ENCODE peak calls at places on chromosomes 6 and 20, in four cellular contexts. One of them, this sample, is unnamed.

GRCh38 chr6:170473226-170473789 is 79.8 kb downstream of the PSMB1 start:
- DNase-seq in stimulated activated CD4-positive, alpha-beta T cell treated with anti-CD3 and anti-CD28 coated beads, Interleukin-12 subunit alpha, Interleukin-12 subunit beta, amount 100 ng/mL, for 4 hours: no peak
- DNase-seq in adrenal gland: no peak
- DNase-seq in lower lobe of right lung: no peak
- DNase-seq in this sample: no peak

GRCh38 chr6:159691133-159691962 is 1.7 kb downstream of the SOD2 start:
- DNase-seq in stimulated activated CD4-positive, alpha-beta T cell treated with anti-CD3 and anti-CD28 coated beads, Interleukin-12 subunit alpha, Interleukin-12 subunit beta, amount 100 ng/mL, for 4 hours: no peak
- DNase-seq in lower lobe of right lung: no peak
- DNase-seq in adrenal gland: no peak
- DNase-seq in this sample: no peak

GRCh38 chr6:152952866-152953509 is 29.9 kb downstream of the FBXO5 start:
- DNase-seq in adrenal gland: no peak
- DNase-seq in stimulated activated CD4-positive, alpha-beta T cell treated with anti-CD3 and anti-CD28 coated beads, Interleukin-12 subunit alpha, Interleukin-12 subunit beta, amount 100 ng/mL, for 4 hours: no peak
- DNase-seq in lower lobe of right lung: no peak
- DNase-seq in this sample: no peak

GRCh38 chr6:111030008-111031006 is 48.5 kb downstream of the RPF2 start:
- DNase-seq in adrenal gland: no peak
- DNase-seq in lower lobe of right lung: peak
- DNase-seq in stimulated activated CD4-positive, alpha-beta T cell treated with anti-CD3 and anti-CD28 coated beads, Interleukin-12 subunit alpha, Interleukin-12 subunit beta, amount 100 ng/mL, for 4 hours: no peak
- DNase-seq in this sample: no peak

GRCh38 chr6:98832282-98833100 is 1.9 kb upstream of the POU3F2 start:
- DNase-seq in adrenal gland: no peak
- DNase-seq in stimulated activated CD4-positive, alpha-beta T cell treated with anti-CD3 and anti-CD28 coated beads, Interleukin-12 subunit alpha, Interleukin-12 subunit beta, amount 100 ng/mL, for 4 hours: no peak
- DNase-seq in lower lobe of right lung: no peak
- DNase-seq in this sample: no peak

GRCh38 chr6:28710466-28711191 is 184.9 kb downstream of the GPX5 start:
- DNase-seq in stimulated activated CD4-positive, alpha-beta T cell treated with anti-CD3 and anti-CD28 coated beads, Interleukin-12 subunit alpha, Interleukin-12 subunit beta, amount 100 ng/mL, for 4 hours: no peak
- DNase-seq in adrenal gland: no peak
- DNase-seq in lower lobe of right lung: no peak
- DNase-seq in this sample: no peak

GRCh38 chr6:111767752-111768430 is 105.4 kb downstream of the FYN start:
- DNase-seq in lower lobe of right lung: no peak
- DNase-seq in adrenal gland: no peak
- DNase-seq in stimulated activated CD4-positive, alpha-beta T cell treated with anti-CD3 and anti-CD28 coated beads, Interleukin-12 subunit alpha, Interleukin-12 subunit beta, amount 100 ng/mL, for 4 hours: no peak
- DNase-seq in this sample: no peak

GRCh38 chr6:7673063-7673536 is 52.8 kb upstream of the BMP6 start:
- DNase-seq in adrenal gland: no peak
- DNase-seq in stimulated activated CD4-positive, alpha-beta T cell treated with anti-CD3 and anti-CD28 coated beads, Interleukin-12 subunit alpha, Interleukin-12 subunit beta, amount 100 ng/mL, for 4 hours: no peak
- DNase-seq in lower lobe of right lung: peak
- DNase-seq in this sample: no peak

GRCh38 chr6:47130086-47130485 is 88.0 kb upstream of the ADGRF1 start:
- DNase-seq in adrenal gland: no peak
- DNase-seq in lower lobe of right lung: no peak
- DNase-seq in stimulated activated CD4-positive, alpha-beta T cell treated with anti-CD3 and anti-CD28 coated beads, Interleukin-12 subunit alpha, Interleukin-12 subunit beta, amount 100 ng/mL, for 4 hours: no peak
- DNase-seq in this sample: no peak

GRCh38 chr6:130421567-130421966 is 55.8 kb downstream of the TMEM200A start:
- DNase-seq in stimulated activated CD4-positive, alpha-beta T cell treated with anti-CD3 and anti-CD28 coated beads, Interleukin-12 subunit alpha, Interleukin-12 subunit beta, amount 100 ng/mL, for 4 hours: no peak
- DNase-seq in adrenal gland: no peak
- DNase-seq in lower lobe of right lung: no peak
- DNase-seq in this sample: no peak

GRCh38 chr6:106974337-106974998 is at the start of gene CD24:
- DNase-seq in adrenal gland: peak
- DNase-seq in lower lobe of right lung: peak
- DNase-seq in stimulated activated CD4-positive, alpha-beta T cell treated with anti-CD3 and anti-CD28 coated beads, Interleukin-12 subunit alpha, Interleukin-12 subunit beta, amount 100 ng/mL, for 4 hours: peak
- DNase-seq in this sample: no peak

GRCh38 chr6:136334465-136334846 is 44.8 kb upstream of the BCLAF1 start:
- DNase-seq in stimulated activated CD4-positive, alpha-beta T cell treated with anti-CD3 and anti-CD28 coated beads, Interleukin-12 subunit alpha, Interleukin-12 subunit beta, amount 100 ng/mL, for 4 hours: no peak
- DNase-seq in adrenal gland: no peak
- DNase-seq in lower lobe of right lung: no peak
- DNase-seq in this sample: no peak

GRCh38 chr6:111122458-111123286 is 35.4 kb downstream of the SLC16A10 start:
- DNase-seq in adrenal gland: no peak
- DNase-seq in lower lobe of right lung: no peak
- DNase-seq in stimulated activated CD4-positive, alpha-beta T cell treated with anti-CD3 and anti-CD28 coated beads, Interleukin-12 subunit alpha, Interleukin-12 subunit beta, amount 100 ng/mL, for 4 hours: no peak
- DNase-seq in this sample: no peak

GRCh38 chr20:9837634-9838033 is 1.2 kb downstream of the PAK5 start:
- DNase-seq in stimulated activated CD4-positive, alpha-beta T cell treated with anti-CD3 and anti-CD28 coated beads, Interleukin-12 subunit alpha, Interleukin-12 subunit beta, amount 100 ng/mL, for 4 hours: no peak
- DNase-seq in adrenal gland: no peak
- DNase-seq in lower lobe of right lung: no peak
- DNase-seq in this sample: no peak

GRCh38 chr6:131831392-131831791 is 23.6 kb downstream of the ENPP1 start:
- DNase-seq in lower lobe of right lung: no peak
- DNase-seq in adrenal gland: no peak
- DNase-seq in stimulated activated CD4-positive, alpha-beta T cell treated with anti-CD3 and anti-CD28 coated beads, Interleukin-12 subunit alpha, Interleukin-12 subunit beta, amount 100 ng/mL, for 4 hours: no peak
- DNase-seq in this sample: no peak

GRCh38 chr6:85035769-85036168 is 271.4 kb upstream of the TBX18 start:
- DNase-seq in adrenal gland: no peak
- DNase-seq in lower lobe of right lung: no peak
- DNase-seq in stimulated activated CD4-positive, alpha-beta T cell treated with anti-CD3 and anti-CD28 coated beads, Interleukin-12 subunit alpha, Interleukin-12 subunit beta, amount 100 ng/mL, for 4 hours: no peak
- DNase-seq in this sample: no peak

GRCh38 chr6:64520050-64520449 is 884.4 kb downstream of the PHF3 start:
- DNase-seq in adrenal gland: no peak
- DNase-seq in stimulated activated CD4-positive, alpha-beta T cell treated with anti-CD3 and anti-CD28 coated beads, Interleukin-12 subunit alpha, Interleukin-12 subunit beta, amount 100 ng/mL, for 4 hours: no peak
- DNase-seq in lower lobe of right lung: no peak
- DNase-seq in this sample: no peak

GRCh38 chr6:82878812-82879211 is 186.8 kb downstream of the UBE3D start:
- DNase-seq in adrenal gland: no peak
- DNase-seq in lower lobe of right lung: no peak
- DNase-seq in stimulated activated CD4-positive, alpha-beta T cell treated with anti-CD3 and anti-CD28 coated beads, Interleukin-12 subunit alpha, Interleukin-12 subunit beta, amount 100 ng/mL, for 4 hours: no peak
- DNase-seq in this sample: no peak

GRCh38 chr6:110495949-110496348 is 19.5 kb upstream of the SLC22A16 start:
- DNase-seq in stimulated activated CD4-positive, alpha-beta T cell treated with anti-CD3 and anti-CD28 coated beads, Interleukin-12 subunit alpha, Interleukin-12 subunit beta, amount 100 ng/mL, for 4 hours: no peak
- DNase-seq in lower lobe of right lung: no peak
- DNase-seq in adrenal gland: no peak
- DNase-seq in this sample: no peak

GRCh38 chr20:53706511-53707031 is 112.9 kb upstream of the ZNF217 start:
- DNase-seq in stimulated activated CD4-positive, alpha-beta T cell treated with anti-CD3 and anti-CD28 coated beads, Interleukin-12 subunit alpha, Interleukin-12 subunit beta, amount 100 ng/mL, for 4 hours: no peak
- DNase-seq in adrenal gland: no peak
- DNase-seq in lower lobe of right lung: no peak
- DNase-seq in this sample: no peak

GRCh38 chr20:61566691-61567090 is 314.6 kb downstream of the CDH4 start:
- DNase-seq in lower lobe of right lung: peak
- DNase-seq in stimulated activated CD4-positive, alpha-beta T cell treated with anti-CD3 and anti-CD28 coated beads, Interleukin-12 subunit alpha, Interleukin-12 subunit beta, amount 100 ng/mL, for 4 hours: no peak
- DNase-seq in adrenal gland: no peak
- DNase-seq in this sample: no peak

GRCh38 chr6:24945046-24945445 is 9.3 kb upstream of the RIPOR2 start:
- DNase-seq in stimulated activated CD4-positive, alpha-beta T cell treated with anti-CD3 and anti-CD28 coated beads, Interleukin-12 subunit alpha, Interleukin-12 subunit beta, amount 100 ng/mL, for 4 hours: no peak
- DNase-seq in adrenal gland: no peak
- DNase-seq in lower lobe of right lung: no peak
- DNase-seq in this sample: no peak

GRCh38 chr6:34544776-34545471 is 11.2 kb downstream of the SPDEF start:
- DNase-seq in lower lobe of right lung: no peak
- DNase-seq in adrenal gland: no peak
- DNase-seq in stimulated activated CD4-positive, alpha-beta T cell treated with anti-CD3 and anti-CD28 coated beads, Interleukin-12 subunit alpha, Interleukin-12 subunit beta, amount 100 ng/mL, for 4 hours: no peak
- DNase-seq in this sample: no peak

GRCh38 chr6:44470746-44471145 is 83.2 kb downstream of the CDC5L start:
- DNase-seq in lower lobe of right lung: no peak
- DNase-seq in stimulated activated CD4-positive, alpha-beta T cell treated with anti-CD3 and anti-CD28 coated beads, Interleukin-12 subunit alpha, Interleukin-12 subunit beta, amount 100 ng/mL, for 4 hours: no peak
- DNase-seq in adrenal gland: no peak
- DNase-seq in this sample: no peak

GRCh38 chr6:34904990-34905613 is 16.0 kb downstream of the ANKS1A start:
- DNase-seq in adrenal gland: no peak
- DNase-seq in stimulated activated CD4-positive, alpha-beta T cell treated with anti-CD3 and anti-CD28 coated beads, Interleukin-12 subunit alpha, Interleukin-12 subunit beta, amount 100 ng/mL, for 4 hours: no peak
- DNase-seq in lower lobe of right lung: no peak
- DNase-seq in this sample: no peak

GRCh38 chr6:145076110-145076841 is 659.0 kb downstream of the EPM2A start:
- DNase-seq in adrenal gland: no peak
- DNase-seq in lower lobe of right lung: no peak
- DNase-seq in stimulated activated CD4-positive, alpha-beta T cell treated with anti-CD3 and anti-CD28 coated beads, Interleukin-12 subunit alpha, Interleukin-12 subunit beta, amount 100 ng/mL, for 4 hours: no peak
- DNase-seq in this sample: no peak

GRCh38 chr20:40673442-40673841 is 15.6 kb downstream of the MAFB start:
- DNase-seq in stimulated activated CD4-positive, alpha-beta T cell treated with anti-CD3 and anti-CD28 coated beads, Interleukin-12 subunit alpha, Interleukin-12 subunit beta, amount 100 ng/mL, for 4 hours: no peak
- DNase-seq in lower lobe of right lung: no peak
- DNase-seq in adrenal gland: no peak
- DNase-seq in this sample: no peak

GRCh38 chr6:53982361-53983050 is 128.7 kb upstream of the MLIP start:
- DNase-seq in stimulated activated CD4-positive, alpha-beta T cell treated with anti-CD3 and anti-CD28 coated beads, Interleukin-12 subunit alpha, Interleukin-12 subunit beta, amount 100 ng/mL, for 4 hours: no peak
- DNase-seq in adrenal gland: no peak
- DNase-seq in lower lobe of right lung: no peak
- DNase-seq in this sample: no peak

This sample was measured in CD14-positive monocyte.